ENCODE peak calls at places on chromosomes 2 and 18, in eight cellular contexts. H, G, P, T, B, U, F and S are unnamed samples.
A peak's percentile ranks its signal among the peaks of the same experiment; 100 is the strongest.

GRCh38 chr2:96152301-96153165 is 7.3 kb upstream of the DUSP2 start:
- DNase-seq in H (peak; percentile 45), G (no peak), P (no peak), T (no peak), B (no peak), U (no peak), F (no peak), S (no peak)

GRCh38 chr2:28412625-28413151 is 20.0 kb downstream of the FOSL2 start:
- DNase-seq in H (no peak), G (no peak), P (no peak), T (no peak), B (no peak), U (no peak), F (no peak), S (no peak)

GRCh38 chr2:162258686-162259085 is 15.4 kb upstream of the FAP start:
- DNase-seq in H (no peak), G (no peak), P (no peak), T (no peak), B (no peak), U (peak; percentile 49), F (no peak), S (no peak)

GRCh38 chr18:70468861-70469570 is 180.2 kb downstream of the SOCS6 start:
- DNase-seq in H (no peak), G (no peak), P (no peak), T (no peak), B (no peak), U (no peak), F (no peak), S (no peak)

GRCh38 chr2:43518182-43518581 is 77.7 kb downstream of the THADA start:
- DNase-seq in H (no peak), G (no peak), P (peak; percentile 61), T (no peak), B (no peak), U (peak; percentile 42), F (no peak), S (no peak)

GRCh38 chr2:15788458-15789229 is 151.7 kb upstream of the MYCN start:
- DNase-seq in H (no peak), G (no peak), P (no peak), T (no peak), B (no peak), U (no peak), F (no peak), S (no peak)

GRCh38 chr2:207041279-207041678 is 102.0 kb downstream of the CPO start:
- DNase-seq in H (no peak), G (peak; percentile 18), P (no peak), T (no peak), B (no peak), U (no peak), F (no peak), S (no peak)

GRCh38 chr2:101111262-101111838 is 39.8 kb downstream of the TBC1D8 start:
- DNase-seq in H (no peak), G (no peak), P (peak; percentile 74), T (no peak), B (peak; percentile 89), U (no peak), F (no peak), S (no peak)

GRCh38 chr2:95278051-95278471 is 3.8 kb downstream of the PROM2 start:
- DNase-seq in H (no peak), G (peak; percentile 50), P (peak; percentile 84), T (no peak), B (no peak), U (peak; percentile 24), F (no peak), S (no peak)

GRCh38 chr2:177253704-177254103 is 10.8 kb downstream of the NFE2L2 start:
- DNase-seq in H (no peak), G (no peak), P (no peak), T (no peak), B (no peak), U (no peak), F (no peak), S (no peak)

GRCh38 chr2:156319811-156320490 is 12.6 kb downstream of the NR4A2 start:
- DNase-seq in H (peak; percentile 84), G (no peak), P (no peak), T (peak; percentile 65), B (peak; percentile 21), U (peak; percentile 49), F (no peak), S (peak; percentile 28)

GRCh38 chr18:10190564-10190963 is 263.9 kb upstream of the APCDD1 start:
- DNase-seq in H (no peak), G (peak; percentile 20), P (no peak), T (no peak), B (no peak), U (peak; percentile 20), F (no peak), S (no peak)

GRCh38 chr18:10195529-10195928 is 258.9 kb upstream of the APCDD1 start:
- DNase-seq in H (no peak), G (no peak), P (peak; percentile 62), T (no peak), B (no peak), U (no peak), F (no peak), S (no peak)

GRCh38 chr18:10193446-10193845 is 261.0 kb upstream of the APCDD1 start:
- DNase-seq in H (no peak), G (no peak), P (no peak), T (no peak), B (no peak), U (no peak), F (no peak), S (no peak)

GRCh38 chr18:10197097-10197496 is 257.3 kb upstream of the APCDD1 start:
- DNase-seq in H (no peak), G (no peak), P (peak; percentile 30), T (peak; percentile 45), B (no peak), U (no peak), F (peak; percentile 9), S (no peak)

GRCh38 chr18:10194592-10194991 is 259.8 kb upstream of the APCDD1 start:
- DNase-seq in H (no peak), G (no peak), P (no peak), T (no peak), B (no peak), U (no peak), F (no peak), S (no peak)
- TF ChIP-seq CTCF in H (no peak), G (peak; percentile 34), P (no peak), T (no peak), B (no peak), U (no peak), F (no peak), S (no peak)

DNA sequence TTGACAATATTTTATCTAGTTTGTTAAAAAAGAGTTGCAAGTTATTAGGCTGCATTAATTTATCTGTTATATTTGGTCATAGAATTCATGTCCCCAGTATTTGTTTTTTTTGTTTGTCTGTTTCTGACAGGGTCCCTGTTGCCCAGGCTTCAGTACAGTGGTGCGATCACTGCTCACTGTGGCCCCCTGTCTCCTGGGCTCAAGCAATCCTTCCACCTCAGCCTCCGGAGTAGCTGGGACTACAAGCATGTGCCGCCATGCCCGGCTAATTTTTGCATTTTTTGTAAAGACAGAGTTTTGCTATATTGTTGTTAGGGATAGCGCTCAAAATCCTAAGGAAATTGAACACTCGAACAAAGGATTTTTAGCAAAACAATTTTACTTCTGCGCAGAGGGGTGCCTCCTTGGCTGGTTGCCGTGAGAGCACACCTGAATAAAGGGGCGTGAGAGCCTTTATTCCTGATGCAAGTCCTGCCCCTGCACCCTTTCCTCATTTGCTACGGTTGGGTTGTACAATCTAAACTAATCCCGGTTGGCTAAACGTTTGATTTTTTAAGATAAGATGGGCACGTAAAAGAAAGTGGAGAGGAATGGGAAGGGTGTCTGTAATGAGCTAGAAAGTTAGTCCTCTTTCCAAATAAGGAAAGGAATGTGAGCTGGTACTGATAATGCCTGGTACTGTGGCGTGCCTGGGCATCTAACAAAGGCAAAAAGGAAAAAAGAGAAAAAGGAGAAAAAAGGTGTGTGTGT is 65.5 kb downstream of the COMMD1 start:
- DNase-seq in H (no peak), G (no peak), P (peak; percentile 49), T (no peak), B (no peak), U (no peak), F (peak; percentile 31), S (no peak)
- TF ChIP-seq CTCF in H (no peak), G (peak; percentile 13), P (peak; percentile 42), T (no peak), B (no peak), U (no peak), F (no peak), S (no peak)

DNA sequence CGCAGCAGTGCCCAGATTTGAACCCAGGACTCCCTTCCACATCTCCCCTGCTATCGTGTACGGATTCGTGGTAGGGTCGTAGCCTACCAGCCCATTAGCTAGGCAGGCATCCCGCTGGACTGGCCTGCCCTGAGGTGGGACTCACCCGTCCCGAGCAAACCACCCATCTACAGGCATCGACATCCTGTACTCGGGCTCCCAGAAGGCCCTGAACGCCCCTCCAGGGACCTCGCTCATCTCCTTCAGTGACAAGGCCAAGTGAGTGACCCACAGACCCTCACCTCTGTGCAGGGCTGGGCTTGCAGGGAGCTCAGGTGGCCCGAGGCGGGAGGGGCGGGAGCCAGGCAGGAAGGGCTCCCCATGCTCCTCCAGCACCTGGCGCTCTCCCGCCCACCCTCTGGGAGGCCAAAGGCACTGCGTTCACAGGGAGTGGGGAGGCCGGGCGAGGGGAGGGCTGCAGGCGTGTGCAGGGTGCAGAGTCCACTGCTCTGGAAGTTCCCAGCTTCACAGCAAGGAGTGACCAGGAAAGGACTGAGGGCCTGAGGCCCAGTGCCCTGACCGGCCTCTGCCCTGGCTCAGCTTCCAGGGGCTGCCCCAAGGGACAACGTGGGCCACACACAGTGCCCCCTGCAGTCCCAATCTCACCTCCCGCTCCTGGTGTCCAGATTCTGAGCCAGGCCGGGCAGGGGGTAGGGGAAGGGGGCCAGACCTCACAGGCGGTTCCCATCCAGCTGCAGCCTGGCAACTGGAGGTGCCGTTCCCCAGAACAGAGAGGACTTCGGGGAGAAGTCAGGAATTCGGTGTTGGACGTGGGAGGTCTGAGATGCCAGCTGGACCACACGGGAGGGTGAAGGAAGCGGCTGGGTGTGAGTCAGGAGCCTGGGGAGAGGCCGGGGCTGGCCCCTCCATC is 5.4 kb downstream of the AGXT start:
- DNase-seq in H (no peak), G (no peak), P (no peak), T (peak; percentile 71), B (peak; percentile 4), U (peak; percentile 8), F (peak; percentile 29), S (no peak)
- TF ChIP-seq CTCF in H (no peak), G (no peak), P (no peak), T (no peak), B (no peak), U (no peak), F (no peak), S (no peak)

GRCh38 chr2:203815541-203815898 is 52.1 kb upstream of the CTLA4 start:
- DNase-seq in H (no peak), G (no peak), P (no peak), T (no peak), B (no peak), U (no peak), F (no peak), S (no peak)
- TF ChIP-seq CTCF in H (no peak), G (no peak), P (no peak), T (no peak), B (no peak), U (no peak), F (no peak), S (no peak)

GRCh38 chr2:114201781-114202180 is 240.7 kb upstream of the DPP10 start:
- DNase-seq in H (no peak), G (no peak), P (no peak), T (no peak), B (no peak), U (no peak), F (no peak), S (no peak)
- TF ChIP-seq CTCF in H (no peak), G (no peak), P (no peak), T (no peak), B (no peak), U (peak; percentile 9), F (no peak), S (peak; percentile 16)